ENCODE peak calls at places on chromosomes 3 and 15, in six cellular contexts. U is HCT116, W is HepG2, T is GM12878, D is H1, R is K562. F is an unnamed sample.
A peak's percentile ranks its signal among the peaks of the same experiment; 100 is the strongest.

GRCh38 chr3:190585771-190586630 is 72.1 kb downstream of the IL1RAP start:
- DNase-seq in W (peak; percentile 60), D (no peak), U (peak; percentile 81), R (no peak), T (no peak), F (peak; percentile 49)

GRCh38 chr15:57388199-57388863 is 12.0 kb downstream of the CGNL1 start:
- DNase-seq in T (no peak), D (no peak), U (no peak), W (no peak), R (no peak), F (no peak)

GRCh38 chr3:76147846-76148245 is 362.5 kb upstream of the ZNF717 start:
- DNase-seq in R (no peak), W (no peak), T (no peak), D (no peak), U (no peak), F (no peak)

GRCh38 chr15:73029003-73029527 is 23.2 kb upstream of the NEO1 start:
- DNase-seq in D (peak; percentile 27), U (no peak), W (no peak), R (no peak), T (no peak), F (no peak)

GRCh38 chr3:15495461-15496340 is 25.8 kb downstream of the COLQ start:
- DNase-seq in D (no peak), W (no peak), R (no peak), U (no peak), T (no peak), F (no peak)

GRCh38 chr3:156509209-156510174 is 45.4 kb downstream of the SSR3 start:
- DNase-seq in U (peak; percentile 37), T (no peak), R (peak; percentile 63), W (peak; percentile 18), D (no peak), F (peak; percentile 38)

GRCh38 chr3:31039145-31039544 is 144.7 kb upstream of the GADL1 start:
- DNase-seq in W (no peak), T (no peak), R (no peak), U (no peak), D (no peak), F (no peak)

GRCh38 chr3:156158656-156159295 is 38.4 kb downstream of the KCNAB1 start:
- DNase-seq in D (no peak), R (no peak), T (no peak), W (no peak), U (no peak), F (no peak)

GRCh38 chr3:150407818-150408231 is 273 bp upstream of the TSC22D2 start:
- DNase-seq in U (peak; percentile 22), T (no peak), D (no peak), R (no peak), W (no peak), F (no peak)

GRCh38 chr15:70406624-70407390 is 309.1 kb upstream of the TLE3 start:
- DNase-seq in D (no peak), R (no peak), T (no peak), U (no peak), W (no peak), F (no peak)

GRCh38 chr15:44009056-44009455 is 182.3 kb downstream of the WDR76 start:
- DNase-seq in T (no peak), W (no peak), D (no peak), U (peak; percentile 73), R (no peak), F (no peak)
- TF ChIP-seq YY1 in T (no peak), W (no peak), D (no peak), U (peak; percentile 19), R (no peak), F (no peak)

GRCh38 chr15:65466901-65467300 is 44.2 kb upstream of the IGDCC4 start:
- DNase-seq in R (no peak), W (no peak), U (no peak), D (no peak), T (no peak), F (no peak)

GRCh38 chr15:65460948-65461347 is 38.2 kb upstream of the IGDCC4 start:
- DNase-seq in U (no peak), W (no peak), T (no peak), R (no peak), D (no peak), F (no peak)
- TF ChIP-seq ZNF274 in U (no peak), W (no peak), T (no peak), R (no peak), D (no peak), F (no peak)

GRCh38 chr3:12454808-12455121 is 29.5 kb upstream of the TSEN2 start:
- DNase-seq in U (no peak), D (no peak), R (no peak), T (no peak), W (no peak), F (no peak)
- H3K9ac ChIP-seq in U (no peak overlapping the region), D (no peak overlapping the region), R (no peak overlapping the region), T (no peak overlapping the region), W (no peak overlapping the region), F (no peak overlapping the region)

GRCh38 chr3:78994174-78995027 is 773.4 kb downstream of the ROBO1 start:
- DNase-seq in T (no peak), U (no peak), W (peak; percentile 66), D (no peak), R (no peak), F (no peak)
- TF ChIP-seq YY1 in T (no peak), U (no peak), W (no peak), D (no peak), R (no peak), F (no peak)

GRCh38 chr3:9986230-9986725 is 363 bp downstream of the EMC3 start:
- DNase-seq in U (no peak), R (no peak), D (no peak), T (no peak), W (no peak), F (no peak)
- TF ChIP-seq ZNF274 in U (no peak), R (no peak), D (no peak), T (no peak), W (no peak), F (no peak)

DNA sequence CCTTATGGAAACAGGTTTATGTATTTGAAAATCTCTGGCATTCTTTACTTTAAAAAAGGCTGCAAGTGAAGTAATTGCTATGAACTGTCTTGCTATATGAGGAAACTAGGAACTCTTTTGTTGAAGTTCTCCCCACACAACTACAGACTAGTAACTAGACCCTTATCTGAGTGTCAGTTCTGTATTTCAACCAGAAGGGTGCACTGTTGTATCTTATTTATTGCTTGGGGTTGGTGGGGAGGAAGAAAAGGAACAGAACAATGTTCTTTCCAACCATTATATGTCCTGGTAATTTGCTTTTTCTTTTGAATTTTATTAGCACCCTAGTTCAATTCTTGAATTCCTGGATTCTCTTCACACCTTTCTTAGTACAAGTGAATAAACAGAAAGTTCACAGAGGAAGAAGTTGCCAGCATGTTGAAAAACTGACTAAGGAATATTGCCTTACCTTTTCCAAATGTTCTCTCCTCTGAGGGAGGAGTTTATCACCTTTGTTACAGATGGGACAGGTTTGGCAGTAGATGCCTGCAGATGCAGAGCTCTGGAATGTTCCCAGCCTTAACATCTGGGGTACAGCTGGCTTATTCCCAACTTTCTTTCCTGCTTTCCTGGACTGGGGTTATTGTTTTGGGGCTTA is 162.4 kb upstream of the CFAP20DC start:
- DNase-seq in U (peak; percentile 22), T (peak; percentile 19), D (no peak), R (peak; percentile 29), W (peak; percentile 26), F (peak; percentile 16)
- H3K9ac ChIP-seq in U (no peak overlapping the region), T (no peak overlapping the region), D (no peak overlapping the region), R (no peak overlapping the region), W (no peak overlapping the region), F (no peak overlapping the region)

DNA sequence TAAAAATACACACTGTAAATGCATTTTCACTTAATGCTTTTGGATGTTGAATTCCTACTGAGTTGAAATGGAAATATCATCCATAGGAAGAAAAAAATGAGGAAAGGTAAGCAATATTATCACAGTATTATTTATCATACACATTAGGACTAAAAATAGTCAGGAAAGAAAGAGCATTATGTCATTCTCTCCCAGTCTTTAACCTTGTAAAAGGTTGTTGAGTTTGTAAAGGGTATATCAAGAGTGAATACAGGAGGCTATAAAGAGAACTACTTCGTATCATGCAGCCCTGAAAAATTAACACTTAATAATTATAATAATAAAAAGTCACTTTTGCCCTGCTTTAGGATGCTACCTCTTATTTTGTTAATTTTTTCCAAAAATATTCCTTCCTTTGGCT is 395.8 kb downstream of the FOXP1 start:
- DNase-seq in W (no peak), T (no peak), R (no peak), U (no peak), D (no peak), F (no peak)
- TF ChIP-seq YY1 in W (no peak), T (no peak), R (no peak), U (no peak), D (no peak), F (no peak)

GRCh38 chr3:188349276-188349962 is 195.5 kb downstream of the LPP start:
- DNase-seq in D (no peak), R (no peak), T (no peak), W (no peak), U (peak; percentile 22), F (no peak)
- TF ChIP-seq ZNF274 in D (no peak), R (no peak), T (no peak), W (no peak), U (no peak), F (no peak)

DNA sequence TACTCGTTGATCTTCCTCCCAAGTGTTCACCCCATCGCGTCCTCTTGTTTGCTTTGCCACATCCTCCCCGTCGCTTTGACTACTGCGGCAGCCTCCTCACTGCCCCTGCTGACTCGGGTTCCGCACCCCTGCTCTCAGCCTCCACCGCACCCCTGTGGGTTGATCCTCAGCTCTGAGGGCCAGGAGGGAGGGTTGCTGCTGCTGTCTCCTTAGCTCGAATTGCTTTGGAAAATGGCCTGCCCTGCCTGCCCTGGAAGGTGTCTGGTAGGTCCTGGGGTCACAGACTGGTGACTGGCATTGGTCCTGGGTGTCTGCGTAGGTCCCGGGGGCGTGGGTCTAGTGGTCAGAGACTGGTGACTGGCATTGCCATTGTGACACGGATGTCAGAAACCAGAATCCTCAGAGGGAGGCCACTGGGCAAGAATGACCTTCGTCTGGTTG is 9.4 kb downstream of the MUC4 start:
- DNase-seq in W (no peak), D (no peak), T (no peak), U (no peak), R (no peak), F (no peak)
- H3K9ac ChIP-seq in W (no peak overlapping the region), D (no peak overlapping the region), T (no peak overlapping the region), U (no peak overlapping the region), R (peak overlapping the region; percentile 26), F (no peak overlapping the region)

DNA sequence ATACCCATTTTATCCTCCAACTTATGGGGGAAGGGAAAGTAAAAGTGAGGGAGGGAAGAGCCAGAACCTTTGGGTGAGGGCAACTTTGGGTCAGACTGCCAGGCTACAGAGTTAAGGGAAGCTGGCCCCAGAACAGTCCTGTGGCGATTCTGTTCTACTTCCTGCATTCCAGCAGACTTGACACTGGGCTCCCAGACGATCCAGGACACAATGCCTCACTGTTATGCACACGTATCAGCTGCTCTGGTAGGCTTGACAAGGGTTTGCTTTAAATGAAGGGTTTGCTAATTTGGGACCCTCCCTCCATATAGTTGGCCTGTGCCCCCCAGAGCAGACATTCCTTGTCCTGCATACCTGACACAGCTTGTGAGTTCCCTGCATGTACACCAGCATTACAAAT is 10.7 kb downstream of the GORASP1 start:
- DNase-seq in R (no peak), D (peak; percentile 16), W (peak; percentile 67), U (no peak), T (no peak), F (peak; percentile 68)
- TF ChIP-seq YY1 in R (no peak), D (no peak), W (no peak), U (no peak), T (no peak), F (no peak)